ENCODE peak calls at places on chromosomes 1 and 21, in eight cellular contexts. One of them, this sample, is unnamed.

GRCh38 chr1:8189931-8190483 is 127.9 kb upstream of the SLC45A1 start:
- DNase-seq in astrocyte: peak; percentile 95
- DNase-seq in right cardiac atrium: no peak
- DNase-seq in CD4-positive, alpha-beta memory T cell: no peak
- DNase-seq in mucosa of descending colon: no peak
- DNase-seq in ovary: no peak
- DNase-seq in heart right ventricle: no peak
- DNase-seq in uterus: no peak
- DNase-seq in this sample: peak; percentile 85

GRCh38 chr1:119870917-119871486 is 25.3 kb downstream of the ADAM30 start:
- DNase-seq in heart right ventricle: peak; percentile 69
- DNase-seq in CD4-positive, alpha-beta memory T cell: no peak
- DNase-seq in uterus: peak; percentile 82
- DNase-seq in ovary: peak; percentile 91
- DNase-seq in mucosa of descending colon: peak; percentile 66
- DNase-seq in right cardiac atrium: peak; percentile 80
- DNase-seq in astrocyte: peak; percentile 45
- DNase-seq in this sample: peak; percentile 52

GRCh38 chr1:26307363-26307781 is 936 bp upstream of the UBXN11 start:
- DNase-seq in uterus: no peak
- DNase-seq in mucosa of descending colon: no peak
- DNase-seq in ovary: no peak
- DNase-seq in CD4-positive, alpha-beta memory T cell: peak; percentile 67
- DNase-seq in astrocyte: no peak
- DNase-seq in right cardiac atrium: no peak
- DNase-seq in heart right ventricle: no peak
- DNase-seq in this sample: no peak

GRCh38 chr1:240173836-240174235 is 82.2 kb downstream of the FMN2 start:
- DNase-seq in right cardiac atrium: no peak
- DNase-seq in heart right ventricle: no peak
- DNase-seq in uterus: no peak
- DNase-seq in mucosa of descending colon: no peak
- DNase-seq in astrocyte: no peak
- DNase-seq in CD4-positive, alpha-beta memory T cell: no peak
- DNase-seq in ovary: no peak
- DNase-seq in this sample: no peak

GRCh38 chr1:1373493-1374067 is 1.4 kb downstream of the AURKAIP1 start:
- DNase-seq in CD4-positive, alpha-beta memory T cell: no peak
- DNase-seq in astrocyte: no peak
- DNase-seq in ovary: peak; percentile 56
- DNase-seq in right cardiac atrium: no peak
- DNase-seq in heart right ventricle: no peak
- DNase-seq in uterus: no peak
- DNase-seq in mucosa of descending colon: no peak
- DNase-seq in this sample: no peak

GRCh38 chr1:155623357-155623756 is 13.3 kb downstream of the MSTO1 start:
- DNase-seq in ovary: no peak
- DNase-seq in uterus: no peak
- DNase-seq in heart right ventricle: no peak
- DNase-seq in right cardiac atrium: no peak
- DNase-seq in CD4-positive, alpha-beta memory T cell: no peak
- DNase-seq in astrocyte: no peak
- DNase-seq in mucosa of descending colon: no peak
- DNase-seq in this sample: no peak

GRCh38 chr1:198156111-198156744 is 570 bp upstream of the NEK7 start:
- DNase-seq in ovary: peak; percentile 52
- DNase-seq in uterus: peak; percentile 63
- DNase-seq in CD4-positive, alpha-beta memory T cell: peak; percentile 75
- DNase-seq in right cardiac atrium: peak; percentile 41
- DNase-seq in heart right ventricle: peak; percentile 56
- DNase-seq in astrocyte: peak; percentile 75
- DNase-seq in mucosa of descending colon: no peak
- DNase-seq in this sample: peak; percentile 50

GRCh38 chr21:43921602-43921978 is 56.6 kb downstream of the AGPAT3 start:
- DNase-seq in heart right ventricle: no peak
- DNase-seq in mucosa of descending colon: no peak
- DNase-seq in ovary: no peak
- DNase-seq in CD4-positive, alpha-beta memory T cell: peak; percentile 70
- DNase-seq in astrocyte: no peak
- DNase-seq in right cardiac atrium: no peak
- DNase-seq in uterus: no peak
- DNase-seq in this sample: no peak

GRCh38 chr1:16076003-16076870 is 2.8 kb upstream of the FAM131C start:
- DNase-seq in ovary: no peak
- DNase-seq in uterus: peak; percentile 82
- DNase-seq in mucosa of descending colon: no peak
- DNase-seq in astrocyte: peak; percentile 87
- DNase-seq in heart right ventricle: peak; percentile 37
- DNase-seq in right cardiac atrium: peak; percentile 80
- DNase-seq in CD4-positive, alpha-beta memory T cell: no peak
- DNase-seq in this sample: no peak

GRCh38 chr1:234065794-234066447 is 161.4 kb downstream of the SLC35F3 start:
- DNase-seq in uterus: peak; percentile 46
- DNase-seq in right cardiac atrium: peak; percentile 73
- DNase-seq in CD4-positive, alpha-beta memory T cell: peak; percentile 54
- DNase-seq in astrocyte: peak; percentile 51
- DNase-seq in heart right ventricle: peak; percentile 45
- DNase-seq in mucosa of descending colon: peak; percentile 67
- DNase-seq in ovary: peak; percentile 69
- DNase-seq in this sample: no peak

GRCh38 chr1:88922214-88922613 is 30.8 kb upstream of the GTF2B start:
- DNase-seq in heart right ventricle: no peak
- DNase-seq in astrocyte: no peak
- DNase-seq in uterus: no peak
- DNase-seq in right cardiac atrium: no peak
- DNase-seq in ovary: no peak
- DNase-seq in mucosa of descending colon: no peak
- DNase-seq in CD4-positive, alpha-beta memory T cell: no peak
- DNase-seq in this sample: no peak

GRCh38 chr1:152543808-152544207 is 22.8 kb downstream of the LCE3E start:
- DNase-seq in astrocyte: no peak
- DNase-seq in CD4-positive, alpha-beta memory T cell: no peak
- DNase-seq in mucosa of descending colon: no peak
- DNase-seq in ovary: no peak
- DNase-seq in uterus: no peak
- DNase-seq in right cardiac atrium: no peak
- DNase-seq in heart right ventricle: no peak
- DNase-seq in this sample: no peak

GRCh38 chr1:152535774-152536173 is 21.5 kb downstream of the CRCT1 start:
- DNase-seq in ovary: no peak
- DNase-seq in right cardiac atrium: no peak
- DNase-seq in uterus: no peak
- DNase-seq in heart right ventricle: no peak
- DNase-seq in mucosa of descending colon: no peak
- DNase-seq in CD4-positive, alpha-beta memory T cell: no peak
- DNase-seq in astrocyte: no peak
- DNase-seq in this sample: no peak

GRCh38 chr1:152537496-152537895 is 23.2 kb downstream of the CRCT1 start:
- DNase-seq in uterus: no peak
- DNase-seq in right cardiac atrium: no peak
- DNase-seq in heart right ventricle: no peak
- DNase-seq in ovary: no peak
- DNase-seq in astrocyte: no peak
- DNase-seq in mucosa of descending colon: no peak
- DNase-seq in CD4-positive, alpha-beta memory T cell: no peak
- DNase-seq in this sample: no peak

DNA sequence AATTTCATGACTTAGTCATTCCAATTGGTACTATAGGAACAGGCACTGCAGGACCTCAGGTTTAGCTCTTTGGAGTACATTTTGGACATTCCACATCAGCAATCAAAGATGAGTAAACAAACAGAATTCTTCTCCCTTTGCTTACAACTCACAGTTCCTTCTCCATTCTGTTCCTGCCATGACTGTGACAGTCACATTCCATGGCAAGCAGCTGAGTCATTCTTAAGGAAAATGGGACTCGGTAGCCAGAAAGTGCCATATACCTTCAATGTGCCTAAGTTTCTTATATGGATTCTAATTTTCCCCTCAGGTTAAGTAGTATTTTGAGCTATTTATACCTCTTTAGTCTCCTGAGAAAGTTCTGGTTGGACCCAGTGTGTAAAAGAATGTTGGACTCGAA is 25.6 kb downstream of the CRCT1 start:
- DNase-seq in right cardiac atrium: no peak
- DNase-seq in heart right ventricle: no peak
- DNase-seq in mucosa of descending colon: no peak
- DNase-seq in uterus: no peak
- DNase-seq in astrocyte: no peak
- DNase-seq in ovary: no peak
- DNase-seq in CD4-positive, alpha-beta memory T cell: no peak
- DNase-seq in this sample: no peak
- H3K9me3 ChIP-seq in right cardiac atrium: no peaks in the 10 kb centered on the region
- H3K9me3 ChIP-seq in heart right ventricle: no peaks in the 10 kb centered on the region
- H3K9me3 ChIP-seq in mucosa of descending colon: no peaks in the 10 kb centered on the region
- H3K9me3 ChIP-seq in uterus: no peaks in the 10 kb centered on the region
- H3K9me3 ChIP-seq in astrocyte: no peaks in the 10 kb centered on the region
- H3K9me3 ChIP-seq in ovary: no peaks in the 10 kb centered on the region
- H3K9me3 ChIP-seq in CD4-positive, alpha-beta memory T cell: no peaks in the 10 kb centered on the region
- H3K9me3 ChIP-seq in this sample: no peaks in the 10 kb centered on the region

GRCh38 chr1:247043406-247043805 is 35.2 kb downstream of the ZNF670 start:
- DNase-seq in right cardiac atrium: no peak
- DNase-seq in heart right ventricle: no peak
- DNase-seq in mucosa of descending colon: no peak
- DNase-seq in ovary: no peak
- DNase-seq in CD4-positive, alpha-beta memory T cell: no peak
- DNase-seq in astrocyte: no peak
- DNase-seq in uterus: no peak
- DNase-seq in this sample: no peak
- H3K9me3 ChIP-seq in right cardiac atrium: peaks cover 10% of the 10 kb centered on the region
- H3K9me3 ChIP-seq in heart right ventricle: peaks cover 59% of the 10 kb centered on the region
- H3K9me3 ChIP-seq in mucosa of descending colon: peaks cover 89% of the 10 kb centered on the region
- H3K9me3 ChIP-seq in ovary: no peaks in the 10 kb centered on the region
- H3K9me3 ChIP-seq in CD4-positive, alpha-beta memory T cell: no peaks in the 10 kb centered on the region
- H3K9me3 ChIP-seq in astrocyte: peaks cover 33% of the 10 kb centered on the region
- H3K9me3 ChIP-seq in uterus: peaks cover 21% of the 10 kb centered on the region
- H3K9me3 ChIP-seq in this sample: peaks cover 4% of the 10 kb centered on the region

GRCh38 chr1:18373882-18374493 is 106.7 kb upstream of the KLHDC7A start:
- DNase-seq in heart right ventricle: no peak
- DNase-seq in uterus: no peak
- DNase-seq in ovary: no peak
- DNase-seq in CD4-positive, alpha-beta memory T cell: no peak
- DNase-seq in mucosa of descending colon: no peak
- DNase-seq in astrocyte: no peak
- DNase-seq in right cardiac atrium: no peak
- DNase-seq in this sample: no peak
- H3K9me3 ChIP-seq in heart right ventricle: no peaks in the 10 kb centered on the region
- H3K9me3 ChIP-seq in uterus: no peaks in the 10 kb centered on the region
- H3K9me3 ChIP-seq in ovary: no peaks in the 10 kb centered on the region
- H3K9me3 ChIP-seq in CD4-positive, alpha-beta memory T cell: no peaks in the 10 kb centered on the region
- H3K9me3 ChIP-seq in mucosa of descending colon: no peaks in the 10 kb centered on the region
- H3K9me3 ChIP-seq in astrocyte: peaks cover 10% of the 10 kb centered on the region
- H3K9me3 ChIP-seq in right cardiac atrium: no peaks in the 10 kb centered on the region
- H3K9me3 ChIP-seq in this sample: no peaks in the 10 kb centered on the region

GRCh38 chr1:248000169-248000568 is 13.3 kb upstream of the OR2L5 start:
- DNase-seq in CD4-positive, alpha-beta memory T cell: no peak
- DNase-seq in mucosa of descending colon: no peak
- DNase-seq in ovary: no peak
- DNase-seq in uterus: no peak
- DNase-seq in heart right ventricle: no peak
- DNase-seq in astrocyte: no peak
- DNase-seq in right cardiac atrium: no peak
- DNase-seq in this sample: no peak
- H3K9me3 ChIP-seq in CD4-positive, alpha-beta memory T cell: no peaks in the 10 kb centered on the region
- H3K9me3 ChIP-seq in mucosa of descending colon: peaks cover 21% of the 10 kb centered on the region
- H3K9me3 ChIP-seq in ovary: no peaks in the 10 kb centered on the region
- H3K9me3 ChIP-seq in uterus: no peaks in the 10 kb centered on the region
- H3K9me3 ChIP-seq in heart right ventricle: no peaks in the 10 kb centered on the region
- H3K9me3 ChIP-seq in astrocyte: peaks cover 3% of the 10 kb centered on the region
- H3K9me3 ChIP-seq in right cardiac atrium: no peaks in the 10 kb centered on the region
- H3K9me3 ChIP-seq in this sample: no peaks in the 10 kb centered on the region

GRCh38 chr1:3022976-3023375 is 1.7 kb downstream of the ACTRT2 start:
- DNase-seq in right cardiac atrium: peak; percentile 1
- DNase-seq in heart right ventricle: no peak
- DNase-seq in astrocyte: no peak
- DNase-seq in ovary: no peak
- DNase-seq in uterus: no peak
- DNase-seq in CD4-positive, alpha-beta memory T cell: no peak
- DNase-seq in mucosa of descending colon: peak; percentile 24
- DNase-seq in this sample: no peak

GRCh38 chr1:3022511-3022973 is 1.3 kb downstream of the ACTRT2 start:
- DNase-seq in uterus: no peak
- DNase-seq in mucosa of descending colon: peak; percentile 40
- DNase-seq in astrocyte: no peak
- DNase-seq in right cardiac atrium: peak; percentile 2
- DNase-seq in heart right ventricle: no peak
- DNase-seq in ovary: no peak
- DNase-seq in CD4-positive, alpha-beta memory T cell: no peak
- DNase-seq in this sample: no peak

GRCh38 chr1:3021801-3022401 is 634 bp downstream of the ACTRT2 start:
- DNase-seq in ovary: no peak
- DNase-seq in heart right ventricle: no peak
- DNase-seq in uterus: no peak
- DNase-seq in right cardiac atrium: peak; percentile 9
- DNase-seq in CD4-positive, alpha-beta memory T cell: no peak
- DNase-seq in mucosa of descending colon: peak; percentile 36
- DNase-seq in astrocyte: no peak
- DNase-seq in this sample: no peak

GRCh38 chr1:3024588-3024987 is 3.3 kb downstream of the ACTRT2 start:
- DNase-seq in heart right ventricle: no peak
- DNase-seq in mucosa of descending colon: no peak
- DNase-seq in uterus: no peak
- DNase-seq in ovary: no peak
- DNase-seq in right cardiac atrium: peak; percentile 2
- DNase-seq in CD4-positive, alpha-beta memory T cell: no peak
- DNase-seq in astrocyte: no peak
- DNase-seq in this sample: no peak

DNA sequence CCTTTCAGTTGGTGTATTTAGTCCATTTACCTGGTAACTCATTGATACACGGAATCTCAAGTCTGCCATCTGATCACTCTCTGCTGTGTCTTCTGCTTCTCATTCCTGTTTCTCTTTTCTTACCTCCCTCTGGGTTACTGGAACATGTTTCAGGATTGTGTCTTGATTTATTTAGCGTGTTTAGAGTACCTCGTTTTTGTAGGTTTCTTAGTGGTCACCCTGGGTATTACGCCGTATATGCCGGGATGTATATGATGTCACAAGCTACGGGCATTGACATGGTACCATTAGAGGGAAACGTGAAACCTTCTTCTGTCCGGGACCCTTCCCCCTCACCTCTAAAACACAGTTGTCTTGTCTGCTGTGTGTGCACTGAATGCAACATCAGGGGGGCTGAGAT is 2.7 kb downstream of the ACTRT2 start:
- DNase-seq in uterus: no peak
- DNase-seq in CD4-positive, alpha-beta memory T cell: no peak
- DNase-seq in ovary: no peak
- DNase-seq in mucosa of descending colon: no peak
- DNase-seq in right cardiac atrium: no peak
- DNase-seq in heart right ventricle: no peak
- DNase-seq in astrocyte: no peak
- DNase-seq in this sample: no peak
- H3K9me3 ChIP-seq in uterus: no peaks in the 10 kb centered on the region
- H3K9me3 ChIP-seq in CD4-positive, alpha-beta memory T cell: no peaks in the 10 kb centered on the region
- H3K9me3 ChIP-seq in ovary: no peaks in the 10 kb centered on the region
- H3K9me3 ChIP-seq in mucosa of descending colon: no peaks in the 10 kb centered on the region
- H3K9me3 ChIP-seq in right cardiac atrium: no peaks in the 10 kb centered on the region
- H3K9me3 ChIP-seq in heart right ventricle: no peaks in the 10 kb centered on the region
- H3K9me3 ChIP-seq in astrocyte: peaks cover 10% of the 10 kb centered on the region
- H3K9me3 ChIP-seq in this sample: no peaks in the 10 kb centered on the region

DNA sequence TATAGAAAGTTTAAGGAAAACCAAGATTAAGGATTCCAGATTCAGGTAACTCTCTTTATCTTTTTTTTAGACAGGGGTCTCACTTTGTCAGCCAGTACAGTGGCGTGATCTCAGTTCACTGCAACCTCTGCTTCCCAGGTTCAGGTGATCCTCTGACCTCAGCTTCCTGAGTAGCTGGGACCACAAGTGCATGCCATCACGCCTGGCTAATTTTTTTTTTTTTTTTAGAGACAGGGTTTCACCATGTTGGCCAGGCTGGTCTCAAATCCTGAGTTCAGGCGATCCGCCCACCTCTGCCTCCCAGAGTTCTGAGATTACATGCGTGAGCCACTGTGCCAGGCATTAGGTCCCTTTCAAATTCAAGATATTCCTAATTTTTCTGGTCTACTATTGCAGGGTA is 15.9 kb downstream of the LZIC start:
- DNase-seq in heart right ventricle: no peak
- DNase-seq in CD4-positive, alpha-beta memory T cell: no peak
- DNase-seq in uterus: no peak
- DNase-seq in ovary: no peak
- DNase-seq in right cardiac atrium: no peak
- DNase-seq in astrocyte: no peak
- DNase-seq in mucosa of descending colon: no peak
- DNase-seq in this sample: no peak
- H3K9me3 ChIP-seq in heart right ventricle: no peaks in the 10 kb centered on the region
- H3K9me3 ChIP-seq in CD4-positive, alpha-beta memory T cell: no peaks in the 10 kb centered on the region
- H3K9me3 ChIP-seq in uterus: no peaks in the 10 kb centered on the region
- H3K9me3 ChIP-seq in ovary: no peaks in the 10 kb centered on the region
- H3K9me3 ChIP-seq in right cardiac atrium: no peaks in the 10 kb centered on the region
- H3K9me3 ChIP-seq in astrocyte: no peaks in the 10 kb centered on the region
- H3K9me3 ChIP-seq in mucosa of descending colon: no peaks in the 10 kb centered on the region
- H3K9me3 ChIP-seq in this sample: no peaks in the 10 kb centered on the region